ENCODE peak calls at places on chromosomes 5 and 9, in five cellular contexts. D is T-helper 9 cell, L is HuH-7.5, G is amniotic stem cell, Y is NCI-H1417. Q is an unnamed sample.

GRCh38 chr9:137083418-137084004 is 3.3 kb upstream of the MAN1B1 start:
- DNase-seq in D (no peak), L (no peak), G (peak; percentile 90), Y (no peak), Q (no peak)

GRCh38 chr5:142770650-142771609 is 753 bp downstream of the ARHGAP26 start:
- DNase-seq in D (peak; percentile 50), L (peak; percentile 33), G (no peak), Y (peak; percentile 75), Q (peak; percentile 74)

GRCh38 chr5:116629168-116629567 is 54.5 kb upstream of the SEMA6A start:
- DNase-seq in D (no peak), L (no peak), G (no peak), Y (peak; percentile 9), Q (no peak)

GRCh38 chr9:26893030-26893676 is 551 bp upstream of the CAAP1 start:
- DNase-seq in D (no peak), L (no peak), G (no peak), Y (no peak), Q (no peak)

GRCh38 chr5:124644138-124644537 is 102.3 kb downstream of the ZNF608 start:
- DNase-seq in D (no peak), L (no peak), G (no peak), Y (no peak), Q (no peak)

GRCh38 chr9:98364042-98364441 is 108.6 kb upstream of the TBC1D2 start:
- DNase-seq in D (no peak), L (no peak), G (no peak), Y (no peak), Q (no peak)

GRCh38 chr9:105957830-105958229 is 263.5 kb downstream of the TMEM38B start:
- DNase-seq in D (no peak), L (no peak), G (no peak), Y (no peak), Q (no peak)

GRCh38 chr5:52783226-52783959 is 4.3 kb upstream of the ITGA1 start:
- DNase-seq in D (no peak), L (no peak), G (no peak), Y (no peak), Q (no peak)

GRCh38 chr5:171201285-171201684 is 107.8 kb upstream of the TLX3 start:
- DNase-seq in D (no peak), L (no peak), G (no peak), Y (peak; percentile 87), Q (no peak)

GRCh38 chr9:90141723-90142122 is 500.9 kb downstream of the DIRAS2 start:
- DNase-seq in D (no peak), L (no peak), G (peak; percentile 5), Y (peak; percentile 70), Q (no peak)

GRCh38 chr5:158175664-158176507 is 316.9 kb upstream of the CLINT1 start:
- DNase-seq in D (no peak), L (no peak), G (no peak), Y (no peak), Q (peak; percentile 48)

GRCh38 chr9:38619556-38620447 is 594 bp downstream of the ANKRD18A start:
- DNase-seq in D (peak; percentile 6), L (no peak), G (no peak), Y (peak; percentile 56), Q (peak; percentile 56)

GRCh38 chr5:121962943-121963342 is 1.2 kb downstream of the SRFBP1 start:
- DNase-seq in D (no peak), L (no peak), G (no peak), Y (no peak), Q (no peak)

GRCh38 chr9:696332-697090 is 145.0 kb upstream of the DMRT1 start:
- DNase-seq in D (no peak), L (no peak), G (peak; percentile 31), Y (no peak), Q (no peak)

GRCh38 chr5:142961435-142962171 is 191.4 kb downstream of the ARHGAP26 start:
- DNase-seq in D (no peak), L (no peak), G (no peak), Y (no peak), Q (no peak)

GRCh38 chr9:114588671-114589526 is 1.3 kb downstream of the ATP6V1G1 start:
- DNase-seq in D (no peak), L (no peak), G (no peak), Y (no peak), Q (no peak)

GRCh38 chr5:140806834-140807775 is at the start of gene PCDHA4:
- DNase-seq in D (no peak), L (peak; percentile 55), G (no peak), Y (no peak), Q (no peak)

GRCh38 chr9:137409515-137409914 is 13.4 kb downstream of the EXD3 start:
- DNase-seq in D (no peak), L (no peak), G (no peak), Y (no peak), Q (no peak)

GRCh38 chr9:27384262-27385014 is 87.5 kb upstream of the EQTN start:
- DNase-seq in D (no peak), L (no peak), G (no peak), Y (no peak), Q (no peak)

GRCh38 chr9:30103647-30104394 is 2280.6 kb upstream of the ACO1 start:
- DNase-seq in D (no peak), L (no peak), G (no peak), Y (no peak), Q (no peak)

GRCh38 chr5:79396265-79396664 is 117.7 kb downstream of the HOMER1 start:
- DNase-seq in D (no peak), L (no peak), G (no peak), Y (no peak), Q (no peak)

GRCh38 chr5:87844866-87845265 is 423.8 kb downstream of the TMEM161B start:
- DNase-seq in D (no peak), L (no peak), G (no peak), Y (no peak), Q (no peak)

GRCh38 chr9:72292874-72293607 is 72.0 kb downstream of the ZFAND5 start:
- DNase-seq in D (no peak), L (no peak), G (no peak), Y (peak; percentile 50), Q (no peak)

GRCh38 chr9:134172198-134173126 is 8.1 kb upstream of the RNU6ATAC start:
- DNase-seq in D (no peak), L (no peak), G (no peak), Y (no peak), Q (no peak)

GRCh38 chr9:36165766-36166149 is 3.4 kb upstream of the CCIN start:
- DNase-seq in D (no peak), L (no peak), G (peak; percentile 48), Y (no peak), Q (no peak)

Q was measured in lower lobe of right lung.